ENCODE peak calls at places on chromosomes 13 and 19, in four cellular contexts. One of them, this sample, is unnamed.
A peak's percentile ranks its signal among the peaks of the same experiment; 100 is the strongest.

GRCh38 chr13:25088562-25089221 is 7.2 kb upstream of the PABPC3 start:
- DNase-seq in stimulated activated CD4-positive, alpha-beta T cell treated with anti-CD3 and anti-CD28 coated beads, Interleukin-1b, Interleukin-23, amount 100 ng/mL, for 24 hours: no peak
- DNase-seq in GM04503: no peak
- DNase-seq in thoracic aorta: no peak
- DNase-seq in this sample: no peak

GRCh38 chr19:15115080-15115479 is 7.9 kb downstream of the SYDE1 start:
- DNase-seq in stimulated activated CD4-positive, alpha-beta T cell treated with anti-CD3 and anti-CD28 coated beads, Interleukin-1b, Interleukin-23, amount 100 ng/mL, for 24 hours: no peak
- DNase-seq in GM04503: no peak
- DNase-seq in thoracic aorta: no peak
- DNase-seq in this sample: peak; percentile 87

GRCh38 chr13:44764334-44764733 is 188.2 kb upstream of the TSC22D1 start:
- DNase-seq in stimulated activated CD4-positive, alpha-beta T cell treated with anti-CD3 and anti-CD28 coated beads, Interleukin-1b, Interleukin-23, amount 100 ng/mL, for 24 hours: no peak
- DNase-seq in GM04503: no peak
- DNase-seq in thoracic aorta: no peak
- DNase-seq in this sample: no peak

GRCh38 chr13:51271528-51272070 is 49.4 kb downstream of the FAM124A start:
- DNase-seq in stimulated activated CD4-positive, alpha-beta T cell treated with anti-CD3 and anti-CD28 coated beads, Interleukin-1b, Interleukin-23, amount 100 ng/mL, for 24 hours: no peak
- DNase-seq in GM04503: no peak
- DNase-seq in thoracic aorta: no peak
- DNase-seq in this sample: no peak

GRCh38 chr19:645912-646797 is 6.5 kb downstream of the FGF22 start:
- DNase-seq in stimulated activated CD4-positive, alpha-beta T cell treated with anti-CD3 and anti-CD28 coated beads, Interleukin-1b, Interleukin-23, amount 100 ng/mL, for 24 hours: no peak
- DNase-seq in GM04503: no peak
- DNase-seq in thoracic aorta: no peak
- DNase-seq in this sample: no peak

GRCh38 chr13:50090211-50090610 is 75.0 kb downstream of the KCNRG start:
- DNase-seq in stimulated activated CD4-positive, alpha-beta T cell treated with anti-CD3 and anti-CD28 coated beads, Interleukin-1b, Interleukin-23, amount 100 ng/mL, for 24 hours: no peak
- DNase-seq in GM04503: no peak
- DNase-seq in thoracic aorta: no peak
- DNase-seq in this sample: no peak

GRCh38 chr13:43804461-43805070 is 17.8 kb upstream of the ENOX1 start:
- DNase-seq in stimulated activated CD4-positive, alpha-beta T cell treated with anti-CD3 and anti-CD28 coated beads, Interleukin-1b, Interleukin-23, amount 100 ng/mL, for 24 hours: no peak
- DNase-seq in GM04503: no peak
- DNase-seq in thoracic aorta: no peak
- DNase-seq in this sample: no peak

GRCh38 chr19:42121036-42121621 is 11.1 kb downstream of the POU2F2 start:
- DNase-seq in stimulated activated CD4-positive, alpha-beta T cell treated with anti-CD3 and anti-CD28 coated beads, Interleukin-1b, Interleukin-23, amount 100 ng/mL, for 24 hours: no peak
- DNase-seq in GM04503: no peak
- DNase-seq in thoracic aorta: no peak
- DNase-seq in this sample: no peak

GRCh38 chr19:13861392-13861713 is 15.6 kb upstream of the NANOS3 start:
- DNase-seq in stimulated activated CD4-positive, alpha-beta T cell treated with anti-CD3 and anti-CD28 coated beads, Interleukin-1b, Interleukin-23, amount 100 ng/mL, for 24 hours: no peak
- DNase-seq in GM04503: no peak
- DNase-seq in thoracic aorta: no peak
- DNase-seq in this sample: no peak

GRCh38 chr19:19119325-19120237 is 18.7 kb downstream of the TMEM161A start:
- DNase-seq in stimulated activated CD4-positive, alpha-beta T cell treated with anti-CD3 and anti-CD28 coated beads, Interleukin-1b, Interleukin-23, amount 100 ng/mL, for 24 hours: no peak
- DNase-seq in GM04503: no peak
- DNase-seq in thoracic aorta: no peak
- DNase-seq in this sample: no peak

GRCh38 chr13:113981201-113981605 is 7.3 kb upstream of the C13orf46 start:
- DNase-seq in stimulated activated CD4-positive, alpha-beta T cell treated with anti-CD3 and anti-CD28 coated beads, Interleukin-1b, Interleukin-23, amount 100 ng/mL, for 24 hours: no peak
- DNase-seq in GM04503: no peak
- DNase-seq in thoracic aorta: peak; percentile 1
- DNase-seq in this sample: peak; percentile 70

GRCh38 chr19:45125975-45126493 is 33.1 kb downstream of the PPP1R37 start:
- DNase-seq in stimulated activated CD4-positive, alpha-beta T cell treated with anti-CD3 and anti-CD28 coated beads, Interleukin-1b, Interleukin-23, amount 100 ng/mL, for 24 hours: peak; percentile 51
- DNase-seq in GM04503: peak; percentile 3
- DNase-seq in thoracic aorta: no peak
- DNase-seq in this sample: peak; percentile 25

This sample was measured in tibial artery.